ENCODE peak calls at places on chromosomes 3 and 15, in four cellular contexts. B is heart left ventricle, G is cardiac muscle cell, E is fibroblast of lung. I is an unnamed sample.

GRCh38 chr3:168249048-168249538 is 153.4 kb upstream of the GOLIM4 start:
- DNase-seq in B (no peak), E (peak; percentile 50), G (peak; percentile 16), I (no peak)

GRCh38 chr15:45441686-45442085 is 63.3 kb upstream of the GATM start:
- DNase-seq in B (no peak), E (no peak), G (no peak), I (peak; percentile 40)

GRCh38 chr3:159586587-159587202 is 401.9 kb upstream of the IL12A start:
- DNase-seq in G (peak; percentile 67), B (no peak), E (peak; percentile 37), I (peak; percentile 29)

GRCh38 chr3:138459619-138460535 is 25.5 kb downstream of the ESYT3 start:
- DNase-seq in B (peak; percentile 67), E (no peak), G (no peak), I (no peak)

GRCh38 chr3:124587053-124587408 is 143.2 kb upstream of the UMPS start:
- DNase-seq in E (no peak), G (no peak), B (no peak), I (no peak)

GRCh38 chr15:76991741-76992645 is 2.9 kb upstream of the PSTPIP1 start:
- DNase-seq in B (no peak), E (no peak), G (no peak), I (no peak)

GRCh38 chr15:91408476-91409076 is 308.5 kb downstream of the SV2B start:
- DNase-seq in E (peak; percentile 31), G (peak; percentile 59), B (no peak), I (no peak)

GRCh38 chr3:189947948-189948723 is 172.6 kb downstream of the P3H2 start:
- DNase-seq in G (peak; percentile 58), E (peak; percentile 48), B (no peak), I (no peak)

GRCh38 chr3:161420746-161421145 is 49.4 kb upstream of the SPTSSB start:
- DNase-seq in G (no peak), B (no peak), E (no peak), I (peak; percentile 33)

GRCh38 chr3:54837964-54838363 is 89.9 kb downstream of the LRTM1 start:
- DNase-seq in B (no peak), E (peak; percentile 41), G (peak; percentile 22), I (no peak)

GRCh38 chr3:188854395-188855149 is 317.2 kb upstream of the TPRG1 start:
- DNase-seq in E (peak; percentile 69), G (peak; percentile 81), B (no peak), I (peak; percentile 66)

GRCh38 chr3:119084371-119085069 is 49.9 kb upstream of the IGSF11 start:
- DNase-seq in G (no peak), B (no peak), E (no peak), I (no peak)

GRCh38 chr3:65963787-65964707 is 74.7 kb downstream of the MAGI1 start:
- DNase-seq in B (no peak), E (peak; percentile 91), G (peak; percentile 91), I (no peak)

GRCh38 chr15:39426552-39427532 is 154.0 kb upstream of the THBS1 start:
- DNase-seq in E (peak; percentile 74), B (peak; percentile 73), G (peak; percentile 96), I (no peak)

GRCh38 chr3:158103131-158103955 is 2.9 kb downstream of the SHOX2 start:
- DNase-seq in G (no peak), B (peak; percentile 64), E (no peak), I (no peak)

GRCh38 chr3:42369304-42369703 is 41.1 kb downstream of the LYZL4 start:
- DNase-seq in E (no peak), G (no peak), B (no peak), I (no peak)

GRCh38 chr3:191356586-191357439 is 26.5 kb upstream of the UTS2B start:
- DNase-seq in E (peak; percentile 66), B (no peak), G (peak; percentile 55), I (no peak)

GRCh38 chr3:58667704-58668103 is 1.1 kb upstream of the FAM3D start:
- DNase-seq in G (no peak), B (no peak), E (no peak), I (no peak)

GRCh38 chr3:66098436-66098835 is 59.7 kb upstream of the MAGI1 start:
- DNase-seq in G (no peak), B (no peak), E (peak; percentile 42), I (no peak)

GRCh38 chr3:196947136-196947859 is 5.0 kb upstream of the NCBP2 start:
- DNase-seq in E (no peak), B (no peak), G (no peak), I (no peak)

GRCh38 chr15:47405768-47406167 is 311.5 kb upstream of the SEMA6D start:
- DNase-seq in G (no peak), E (no peak), B (no peak), I (no peak)

GRCh38 chr3:48018841-48019240 is 2.6 kb upstream of the MAP4 start:
- DNase-seq in E (peak; percentile 62), G (peak; percentile 67), B (no peak), I (no peak)

GRCh38 chr3:183185696-183186095 is 23.2 kb upstream of the LAMP3 start:
- DNase-seq in G (peak; percentile 73), B (no peak), E (peak; percentile 88), I (no peak)

GRCh38 chr15:31528846-31529245 is 202.2 kb downstream of the KLF13 start:
- DNase-seq in E (no peak), B (no peak), G (no peak), I (no peak)

GRCh38 chr3:3801510-3801841 is 2.2 kb downstream of the LRRN1 start:
- DNase-seq in E (no peak), B (no peak), G (no peak), I (peak; percentile 96)

GRCh38 chr3:3802021-3802420 is 2.8 kb downstream of the LRRN1 start:
- DNase-seq in E (no peak), B (no peak), G (no peak), I (peak; percentile 78)

GRCh38 chr3:3800685-3801509 is 1.7 kb downstream of the LRRN1 start:
- DNase-seq in E (no peak), G (no peak), B (peak; percentile 68), I (peak; percentile 57)

GRCh38 chr3:3806092-3806491 is 6.9 kb downstream of the LRRN1 start:
- DNase-seq in E (no peak), G (no peak), B (no peak), I (no peak)

GRCh38 chr3:3806856-3807255 is 7.6 kb downstream of the LRRN1 start:
- DNase-seq in B (no peak), G (no peak), E (no peak), I (no peak)
- H3K4me1 ChIP-seq in B (no peaks in the 10 kb centered on the region), G (no peaks in the 10 kb centered on the region), E (no peaks in the 10 kb centered on the region), I (peaks cover 30% of the 10 kb centered on the region)

GRCh38 chr15:41502787-41503668 is 9.4 kb downstream of the ITPKA start:
- DNase-seq in E (no peak), B (peak; percentile 57), G (no peak), I (no peak)
- H3K4me1 ChIP-seq in E (no peaks in the 10 kb centered on the region), B (peaks cover 22% of the 10 kb centered on the region), G (no peaks in the 10 kb centered on the region), I (no peaks in the 10 kb centered on the region)

GRCh38 chr3:129626744-129627349 is 20.4 kb upstream of the PLXND1 start:
- DNase-seq in B (peak; percentile 98), E (peak; percentile 76), G (peak; percentile 93), I (peak; percentile 97)
- H3K4me1 ChIP-seq in B (peaks cover 67% of the 10 kb centered on the region), E (peaks cover 28% of the 10 kb centered on the region), G (peaks cover 8% of the 10 kb centered on the region), I (peaks cover 24% of the 10 kb centered on the region)

GRCh38 chr15:50260969-50261496 is 4.5 kb downstream of the HDC start:
- DNase-seq in G (no peak), E (no peak), B (no peak), I (no peak)
- H3K4me1 ChIP-seq in G (no peaks in the 10 kb centered on the region), E (peaks cover 2% of the 10 kb centered on the region), B (no peaks in the 10 kb centered on the region), I (no peaks in the 10 kb centered on the region)

DNA sequence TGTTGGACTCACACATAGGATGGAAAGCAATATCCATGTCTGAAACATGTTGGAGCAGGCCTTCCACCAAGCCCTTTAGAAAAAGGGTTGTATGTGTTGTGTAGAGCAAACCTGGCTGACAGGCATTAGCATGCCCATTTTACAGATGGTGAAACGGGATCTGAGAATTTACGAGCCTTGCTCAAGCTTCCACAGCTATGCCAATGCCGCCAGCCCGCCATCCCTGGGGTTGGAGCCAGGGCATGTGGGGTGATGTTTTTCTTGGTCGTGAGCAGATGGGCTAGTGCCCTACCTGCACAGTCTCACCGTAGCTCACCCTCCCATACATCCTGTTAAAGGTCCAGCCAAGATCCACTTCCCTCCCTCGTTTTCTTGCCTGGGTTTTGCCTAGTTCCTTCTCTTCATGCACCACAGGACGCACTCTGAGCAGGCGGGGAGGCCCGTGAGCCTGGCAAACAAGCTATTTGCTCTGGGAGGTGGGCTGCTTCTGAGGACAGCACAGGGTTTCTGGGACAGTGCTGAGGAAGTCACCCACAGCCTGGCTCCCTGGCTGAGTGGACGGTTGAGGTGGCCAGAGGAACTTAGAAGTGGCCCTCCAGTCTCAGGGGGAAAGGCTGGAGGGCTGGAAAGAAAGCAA is 97.6 kb upstream of the TLE3 start:
- DNase-seq in G (no peak), E (no peak), B (no peak), I (no peak)
- H3K4me1 ChIP-seq in G (no peaks in the 10 kb centered on the region), E (peaks cover 10% of the 10 kb centered on the region), B (peaks cover 31% of the 10 kb centered on the region), I (peaks cover 10% of the 10 kb centered on the region)

GRCh38 chr3:108780235-108780634 is 23.0 kb upstream of the RETNLB start:
- DNase-seq in E (no peak), G (no peak), B (no peak), I (no peak)
- H3K4me1 ChIP-seq in E (no peaks in the 10 kb centered on the region), G (no peaks in the 10 kb centered on the region), B (no peaks in the 10 kb centered on the region), I (peaks cover 12% of the 10 kb centered on the region)

I was measured in HAP-1.